ENCODE peak calls at places on chromosome 14, in eight cellular contexts. Z, T, E, N, U, M, B and P are unnamed samples.
A peak's percentile ranks its signal among the peaks of the same experiment; 100 is the strongest.

GRCh38 chr14:100907240-100907639 is 3.7 kb upstream of the RTL1 start:
- DNase-seq in Z (no peak), T (no peak), E (no peak), N (no peak), U (no peak), M (no peak), B (no peak), P (no peak)

GRCh38 chr14:75430526-75430925 is 2.7 kb downstream of the JDP2 start:
- DNase-seq in Z (no peak), T (no peak), E (no peak), N (no peak), U (no peak), M (no peak), B (no peak), P (no peak)

GRCh38 chr14:94376108-94376975 is 12.1 kb downstream of the SERPINA1 start:
- DNase-seq in Z (no peak), T (peak; percentile 30), E (no peak), N (no peak), U (no peak), M (no peak), B (no peak), P (no peak)

GRCh38 chr14:71515520-71515919 is 416.7 kb upstream of the RGS6 start:
- DNase-seq in Z (no peak), T (no peak), E (no peak), N (no peak), U (no peak), M (no peak), B (no peak), P (no peak)

GRCh38 chr14:78758333-78758732 is 588.2 kb downstream of the NRXN3 start:
- DNase-seq in Z (peak; percentile 7), T (no peak), E (peak; percentile 48), N (no peak), U (no peak), M (no peak), B (peak; percentile 63), P (no peak)

GRCh38 chr14:105074601-105075053 is 9.4 kb upstream of the GPR132 start:
- DNase-seq in Z (no peak), T (no peak), E (no peak), N (no peak), U (no peak), M (no peak), B (no peak), P (no peak)

GRCh38 chr14:78902010-78902623 is 731.9 kb downstream of the NRXN3 start:
- DNase-seq in Z (peak; percentile 24), T (no peak), E (peak; percentile 47), N (no peak), U (no peak), M (peak; percentile 25), B (peak; percentile 68), P (no peak)

GRCh38 chr14:90388437-90388836 is 8.4 kb upstream of the CALM1 start:
- DNase-seq in Z (peak; percentile 83), T (no peak), E (peak; percentile 75), N (no peak), U (no peak), M (no peak), B (peak; percentile 74), P (no peak)

GRCh38 chr14:95222151-95222631 is 64.9 kb upstream of the DICER1 start:
- DNase-seq in Z (peak; percentile 1), T (no peak), E (peak; percentile 47), N (no peak), U (no peak), M (no peak), B (peak; percentile 45), P (no peak)

GRCh38 chr14:86221000-86221399 is 691.1 kb downstream of the FLRT2 start:
- DNase-seq in Z (no peak), T (no peak), E (peak; percentile 4), N (no peak), U (no peak), M (no peak), B (peak; percentile 80), P (no peak)

GRCh38 chr14:92505826-92506225 is 7.8 kb upstream of the RIN3 start:
- DNase-seq in Z (no peak), T (no peak), E (no peak), N (no peak), U (no peak), M (no peak), B (no peak), P (no peak)

GRCh38 chr14:92540472-92541048 is 27.0 kb downstream of the RIN3 start:
- DNase-seq in Z (peak; percentile 97), T (no peak), E (peak; percentile 99), N (no peak), U (no peak), M (peak; percentile 92), B (peak; percentile 15), P (no peak)

GRCh38 chr14:65069874-65070709 is 32.2 kb downstream of the MAX start:
- DNase-seq in Z (no peak), T (no peak), E (no peak), N (no peak), U (no peak), M (peak; percentile 92), B (no peak), P (no peak)

GRCh38 chr14:99189201-99189801 is 82.7 kb downstream of the BCL11B start:
- DNase-seq in Z (no peak), T (peak; percentile 71), E (no peak), N (peak; percentile 44), U (no peak), M (no peak), B (no peak), P (no peak)

GRCh38 chr14:89425931-89426330 is 8.9 kb upstream of the FOXN3 start:
- DNase-seq in Z (peak; percentile 97), T (no peak), E (peak; percentile 99), N (no peak), U (no peak), M (no peak), B (no peak), P (no peak)

GRCh38 chr14:102210421-102211042 is 70.8 kb downstream of the WDR20 start:
- DNase-seq in Z (no peak), T (no peak), E (no peak), N (no peak), U (no peak), M (no peak), B (peak; percentile 74), P (no peak)

GRCh38 chr14:51846631-51847488 is 13.6 kb upstream of the GNG2 start:
- DNase-seq in Z (no peak), T (peak; percentile 89), E (peak; percentile 24), N (peak; percentile 74), U (no peak), M (peak; percentile 67), B (peak; percentile 93), P (peak; percentile 76)

GRCh38 chr14:95314609-95315008 is 5.1 kb downstream of the CLMN start:
- DNase-seq in Z (no peak), T (no peak), E (peak; percentile 58), N (no peak), U (no peak), M (no peak), B (no peak), P (no peak)

GRCh38 chr14:33404054-33404453 is 465.4 kb downstream of the NPAS3 start:
- DNase-seq in Z (peak; percentile 72), T (no peak), E (peak; percentile 77), N (no peak), U (no peak), M (no peak), B (no peak), P (no peak)